ENCODE peak calls at places on chromosomes 2 and 18, in ten cellular contexts. One of them, this sample, is unnamed.

GRCh38 chr2:147636238-147636887 is 208.5 kb upstream of the ACVR2A start:
- DNase-seq in caudate nucleus: no peak
- DNase-seq in RCC 7860: no peak
- DNase-seq in hypothalamus: no peak
- DNase-seq in osteoblast: no peak
- DNase-seq in breast epithelium: no peak
- DNase-seq in iris pigment epithelial cell: peak; percentile 44
- DNase-seq in SJSA1: peak; percentile 28
- DNase-seq in neural crest cell: no peak
- DNase-seq in stimulated activated CD4-positive, alpha-beta T cell treated with anti-CD3 and anti-CD28 coated beads, Interleukin-1b, Interleukin-23, amount 100 ng/mL, for 4 hours: no peak
- DNase-seq in this sample: no peak

GRCh38 chr2:42722328-42723190 is 41.4 kb downstream of the OXER1 start:
- DNase-seq in caudate nucleus: no peak
- DNase-seq in RCC 7860: no peak
- DNase-seq in hypothalamus: peak; percentile 14
- DNase-seq in osteoblast: peak; percentile 26
- DNase-seq in breast epithelium: peak; percentile 23
- DNase-seq in iris pigment epithelial cell: peak; percentile 99
- DNase-seq in SJSA1: no peak
- DNase-seq in neural crest cell: no peak
- DNase-seq in stimulated activated CD4-positive, alpha-beta T cell treated with anti-CD3 and anti-CD28 coated beads, Interleukin-1b, Interleukin-23, amount 100 ng/mL, for 4 hours: no peak
- DNase-seq in this sample: no peak

GRCh38 chr18:63440219-63440618 is 17.9 kb upstream of the VPS4B start:
- DNase-seq in caudate nucleus: no peak
- DNase-seq in RCC 7860: no peak
- DNase-seq in hypothalamus: no peak
- DNase-seq in osteoblast: peak; percentile 57
- DNase-seq in breast epithelium: no peak
- DNase-seq in iris pigment epithelial cell: peak; percentile 13
- DNase-seq in SJSA1: no peak
- DNase-seq in neural crest cell: no peak
- DNase-seq in stimulated activated CD4-positive, alpha-beta T cell treated with anti-CD3 and anti-CD28 coated beads, Interleukin-1b, Interleukin-23, amount 100 ng/mL, for 4 hours: no peak
- DNase-seq in this sample: peak; percentile 20

GRCh38 chr2:215002500-215002899 is 135.9 kb downstream of the ABCA12 start:
- DNase-seq in caudate nucleus: no peak
- DNase-seq in RCC 7860: no peak
- DNase-seq in hypothalamus: peak; percentile 2
- DNase-seq in osteoblast: no peak
- DNase-seq in breast epithelium: no peak
- DNase-seq in iris pigment epithelial cell: peak; percentile 50
- DNase-seq in SJSA1: no peak
- DNase-seq in neural crest cell: peak; percentile 20
- DNase-seq in stimulated activated CD4-positive, alpha-beta T cell treated with anti-CD3 and anti-CD28 coated beads, Interleukin-1b, Interleukin-23, amount 100 ng/mL, for 4 hours: no peak
- DNase-seq in this sample: peak; percentile 28

GRCh38 chr2:240233891-240234502 is 93.5 kb upstream of the OTOS start:
- DNase-seq in caudate nucleus: no peak
- DNase-seq in RCC 7860: no peak
- DNase-seq in hypothalamus: no peak
- DNase-seq in osteoblast: no peak
- DNase-seq in breast epithelium: no peak
- DNase-seq in iris pigment epithelial cell: no peak
- DNase-seq in SJSA1: no peak
- DNase-seq in neural crest cell: no peak
- DNase-seq in stimulated activated CD4-positive, alpha-beta T cell treated with anti-CD3 and anti-CD28 coated beads, Interleukin-1b, Interleukin-23, amount 100 ng/mL, for 4 hours: no peak
- DNase-seq in this sample: no peak

GRCh38 chr18:67590571-67591141 is 74.1 kb upstream of the DSEL start:
- DNase-seq in caudate nucleus: no peak
- DNase-seq in RCC 7860: no peak
- DNase-seq in hypothalamus: no peak
- DNase-seq in osteoblast: no peak
- DNase-seq in breast epithelium: no peak
- DNase-seq in iris pigment epithelial cell: peak; percentile 54
- DNase-seq in SJSA1: peak; percentile 3
- DNase-seq in neural crest cell: no peak
- DNase-seq in stimulated activated CD4-positive, alpha-beta T cell treated with anti-CD3 and anti-CD28 coated beads, Interleukin-1b, Interleukin-23, amount 100 ng/mL, for 4 hours: no peak
- DNase-seq in this sample: peak; percentile 6

GRCh38 chr2:20946494-20946893 is 97.4 kb downstream of the APOB start:
- DNase-seq in caudate nucleus: no peak
- DNase-seq in RCC 7860: no peak
- DNase-seq in hypothalamus: no peak
- DNase-seq in osteoblast: no peak
- DNase-seq in breast epithelium: no peak
- DNase-seq in iris pigment epithelial cell: no peak
- DNase-seq in SJSA1: no peak
- DNase-seq in neural crest cell: no peak
- DNase-seq in stimulated activated CD4-positive, alpha-beta T cell treated with anti-CD3 and anti-CD28 coated beads, Interleukin-1b, Interleukin-23, amount 100 ng/mL, for 4 hours: no peak
- DNase-seq in this sample: no peak

GRCh38 chr18:44887227-44887631 is 206.5 kb downstream of the SETBP1 start:
- DNase-seq in caudate nucleus: no peak
- DNase-seq in RCC 7860: peak; percentile 74
- DNase-seq in hypothalamus: no peak
- DNase-seq in osteoblast: no peak
- DNase-seq in breast epithelium: no peak
- DNase-seq in iris pigment epithelial cell: peak; percentile 34
- DNase-seq in SJSA1: peak; percentile 58
- DNase-seq in neural crest cell: no peak
- DNase-seq in stimulated activated CD4-positive, alpha-beta T cell treated with anti-CD3 and anti-CD28 coated beads, Interleukin-1b, Interleukin-23, amount 100 ng/mL, for 4 hours: peak; percentile 13
- DNase-seq in this sample: no peak

GRCh38 chr2:216915548-216916128 is 55.8 kb upstream of the TNP1 start:
- DNase-seq in caudate nucleus: no peak
- DNase-seq in RCC 7860: no peak
- DNase-seq in hypothalamus: no peak
- DNase-seq in osteoblast: no peak
- DNase-seq in breast epithelium: no peak
- DNase-seq in iris pigment epithelial cell: no peak
- DNase-seq in SJSA1: no peak
- DNase-seq in neural crest cell: no peak
- DNase-seq in stimulated activated CD4-positive, alpha-beta T cell treated with anti-CD3 and anti-CD28 coated beads, Interleukin-1b, Interleukin-23, amount 100 ng/mL, for 4 hours: no peak
- DNase-seq in this sample: no peak

GRCh38 chr2:6921321-6921922 is 4.2 kb downstream of the RNF144A start:
- DNase-seq in caudate nucleus: no peak
- DNase-seq in RCC 7860: no peak
- DNase-seq in hypothalamus: no peak
- DNase-seq in osteoblast: no peak
- DNase-seq in breast epithelium: no peak
- DNase-seq in iris pigment epithelial cell: no peak
- DNase-seq in SJSA1: no peak
- DNase-seq in neural crest cell: no peak
- DNase-seq in stimulated activated CD4-positive, alpha-beta T cell treated with anti-CD3 and anti-CD28 coated beads, Interleukin-1b, Interleukin-23, amount 100 ng/mL, for 4 hours: no peak
- DNase-seq in this sample: no peak

GRCh38 chr2:179646862-179647261 is 214.6 kb downstream of the ZNF385B start:
- DNase-seq in caudate nucleus: no peak
- DNase-seq in RCC 7860: no peak
- DNase-seq in hypothalamus: no peak
- DNase-seq in osteoblast: no peak
- DNase-seq in breast epithelium: no peak
- DNase-seq in iris pigment epithelial cell: no peak
- DNase-seq in SJSA1: no peak
- DNase-seq in neural crest cell: no peak
- DNase-seq in stimulated activated CD4-positive, alpha-beta T cell treated with anti-CD3 and anti-CD28 coated beads, Interleukin-1b, Interleukin-23, amount 100 ng/mL, for 4 hours: no peak
- DNase-seq in this sample: no peak

GRCh38 chr2:187500585-187501359 is 52.7 kb upstream of the CALCRL start:
- DNase-seq in caudate nucleus: no peak
- DNase-seq in RCC 7860: peak; percentile 17
- DNase-seq in hypothalamus: no peak
- DNase-seq in osteoblast: no peak
- DNase-seq in breast epithelium: no peak
- DNase-seq in iris pigment epithelial cell: peak; percentile 63
- DNase-seq in SJSA1: peak; percentile 50
- DNase-seq in neural crest cell: no peak
- DNase-seq in stimulated activated CD4-positive, alpha-beta T cell treated with anti-CD3 and anti-CD28 coated beads, Interleukin-1b, Interleukin-23, amount 100 ng/mL, for 4 hours: no peak
- DNase-seq in this sample: peak; percentile 93

This sample was measured in Kasumi-1.